ENCODE peak calls at places on chromosome 13, in ten cellular contexts. G, J, R, M, S, A, B, D, L and H are unnamed samples.

GRCh38 chr13:113109151-113110047 is 3.8 kb downstream of the F7 start:
- DNase-seq in A (no peak), L (peak), R (no peak), M (no peak), J (no peak), D (no peak), B (peak), G (no peak), S (no peak), H (no peak)

GRCh38 chr13:67769063-67769986 is 539.2 kb upstream of the PCDH9 start:
- DNase-seq in D (no peak), M (no peak), G (no peak), R (no peak), B (no peak), A (no peak), L (no peak), S (no peak), J (no peak), H (peak)

GRCh38 chr13:94345374-94346195 is 133.9 kb downstream of the DCT start:
- DNase-seq in S (no peak), B (no peak), M (no peak), A (no peak), D (no peak), L (no peak), J (no peak), R (no peak), G (no peak), H (peak)

GRCh38 chr13:48333976-48334375 is 30.4 kb downstream of the RB1 start:
- DNase-seq in A (no peak), B (no peak), G (no peak), D (no peak), J (no peak), R (no peak), S (no peak), M (no peak), L (no peak), H (no peak)

GRCh38 chr13:40403509-40404241 is 262.8 kb downstream of the FOXO1 start:
- DNase-seq in G (no peak), J (no peak), R (no peak), D (no peak), A (no peak), S (no peak), B (no peak), L (no peak), M (no peak), H (no peak)

GRCh38 chr13:112760440-112760839 is 70.6 kb downstream of the ATP11A start:
- DNase-seq in M (no peak), D (no peak), S (no peak), J (no peak), B (no peak), L (no peak), R (no peak), G (no peak), A (no peak), H (no peak)

GRCh38 chr13:84400711-84401110 is 518.4 kb upstream of the SLITRK1 start:
- DNase-seq in M (no peak), A (peak), S (peak), D (no peak), J (no peak), R (no peak), B (no peak), L (no peak), G (no peak), H (no peak)

GRCh38 chr13:59356607-59357006 is 807.1 kb downstream of the DIAPH3 start:
- DNase-seq in J (peak), M (no peak), G (no peak), B (peak), D (no peak), A (no peak), L (peak), R (no peak), S (peak), H (peak)

GRCh38 chr13:109381546-109382180 is 404.7 kb downstream of the IRS2 start:
- DNase-seq in J (no peak), M (no peak), S (peak), D (no peak), G (no peak), L (no peak), R (no peak), B (no peak), A (no peak), H (peak)

GRCh38 chr13:27644302-27644701 is 22.6 kb downstream of the POLR1D start:
- DNase-seq in L (no peak), A (no peak), S (peak), B (no peak), G (no peak), R (no peak), D (no peak), J (no peak), M (no peak), H (no peak)

GRCh38 chr13:32983058-32983457 is 33.2 kb upstream of the KL start:
- DNase-seq in S (no peak), B (no peak), M (no peak), G (no peak), J (no peak), D (no peak), L (no peak), A (no peak), R (no peak), H (no peak)

GRCh38 chr13:107239213-107239612 is 671.3 kb upstream of the ARGLU1 start:
- DNase-seq in L (no peak), B (no peak), S (no peak), J (no peak), M (no peak), D (no peak), A (no peak), G (no peak), R (no peak), H (no peak)

GRCh38 chr13:110942248-110942981 is 27.5 kb upstream of the ANKRD10 start:
- DNase-seq in G (no peak), D (peak), B (no peak), J (no peak), M (no peak), A (no peak), L (no peak), R (no peak), S (no peak), H (peak)

GRCh38 chr13:27541386-27541785 is 78.9 kb downstream of the LNX2 start:
- DNase-seq in A (no peak), J (no peak), L (no peak), G (no peak), B (no peak), M (no peak), R (no peak), S (no peak), D (no peak), H (no peak)

GRCh38 chr13:45119469-45119989 is 781 bp upstream of the GTF2F2 start:
- DNase-seq in J (no peak), B (no peak), L (no peak), M (no peak), S (peak), G (peak), D (peak), A (no peak), R (no peak), H (peak)

GRCh38 chr13:28548872-28549271 is 53.9 kb upstream of the FLT1 start:
- DNase-seq in J (no peak), R (no peak), B (no peak), G (no peak), D (no peak), M (no peak), S (no peak), L (no peak), A (no peak), H (peak)

GRCh38 chr13:110643324-110643723 is 28.0 kb downstream of the NAXD start:
- DNase-seq in L (no peak), R (no peak), D (no peak), G (no peak), J (no peak), M (no peak), B (no peak), A (no peak), S (no peak), H (no peak)

GRCh38 chr13:101149735-101150380 is 266.4 kb downstream of the NALCN start:
- DNase-seq in J (no peak), R (no peak), A (peak), G (no peak), D (no peak), M (no peak), L (no peak), B (no peak), S (peak), H (peak)

GRCh38 chr13:44989941-44990340 is 603 bp downstream of the GPALPP1 start:
- DNase-seq in A (no peak), J (no peak), B (no peak), G (no peak), D (no peak), M (no peak), R (no peak), L (no peak), S (no peak), H (no peak)

GRCh38 chr13:20968745-20969144 is 66.2 kb upstream of the XPO4 start:
- DNase-seq in B (no peak), A (no peak), R (no peak), S (no peak), L (no peak), D (no peak), M (no peak), J (no peak), G (no peak), H (no peak)

GRCh38 chr13:21326155-21327030 is 132.7 kb downstream of the ZDHHC20 start:
- DNase-seq in G (no peak), J (peak), R (peak), D (peak), S (peak), A (peak), L (peak), M (no peak), B (no peak), H (no peak)

GRCh38 chr13:51614350-51614786 is 30.1 kb downstream of the WDFY2 start:
- DNase-seq in D (peak), B (no peak), J (no peak), M (no peak), S (no peak), R (no peak), G (peak), A (no peak), L (peak), H (no peak)

GRCh38 chr13:93320942-93321341 is 94.3 kb downstream of the GPC6 start:
- DNase-seq in L (no peak), J (no peak), D (no peak), S (no peak), A (no peak), G (no peak), R (no peak), B (no peak), M (no peak), H (no peak)

GRCh38 chr13:72774019-72774418 is 7.7 kb downstream of the DIS3 start:
- DNase-seq in G (no peak), S (no peak), M (no peak), D (no peak), R (no peak), L (no peak), B (no peak), A (no peak), J (no peak), H (no peak)

GRCh38 chr13:21466527-21466926 is 7.4 kb upstream of the ZDHHC20 start:
- DNase-seq in J (no peak), B (no peak), S (no peak), G (no peak), L (no peak), D (no peak), M (no peak), R (no peak), A (no peak), H (no peak)

GRCh38 chr13:42239644-42240043 is 32.3 kb upstream of the AKAP11 start:
- DNase-seq in L (no peak), A (no peak), J (no peak), B (no peak), D (no peak), M (no peak), R (no peak), S (no peak), G (no peak), H (no peak)

GRCh38 chr13:110799246-110800236 is 86.0 kb downstream of the ING1 start:
- DNase-seq in S (peak), J (no peak), L (no peak), R (no peak), D (no peak), B (peak), A (no peak), M (no peak), G (no peak), H (peak)

GRCh38 chr13:70407486-70407885 is 299.2 kb upstream of the KLHL1 start:
- DNase-seq in B (no peak), M (no peak), R (no peak), L (no peak), S (no peak), J (no peak), G (no peak), A (no peak), D (no peak), H (no peak)

GRCh38 chr13:99977334-99977911 is 4.2 kb upstream of the ZIC2 start:
- DNase-seq in L (no peak), A (no peak), D (peak), B (no peak), M (no peak), J (no peak), S (no peak), R (no peak), G (no peak), H (no peak)

GRCh38 chr13:62388515-62388914 is 972.9 kb upstream of the PCDH20 start:
- DNase-seq in J (no peak), G (no peak), R (no peak), S (no peak), M (no peak), B (no peak), D (no peak), A (no peak), L (no peak), H (no peak)

GRCh38 chr13:62038214-62038613 is 622.6 kb upstream of the PCDH20 start:
- DNase-seq in L (no peak), D (no peak), A (no peak), G (no peak), M (no peak), S (no peak), J (no peak), B (no peak), R (no peak), H (no peak)

GRCh38 chr13:111115841-111116500 is 861 bp downstream of the ARHGEF7 start:
- DNase-seq in A (no peak), M (no peak), D (no peak), R (no peak), S (peak), B (peak), L (no peak), G (no peak), J (no peak), H (no peak)

GRCh38 chr13:40220299-40220935 is 446.0 kb downstream of the FOXO1 start:
- DNase-seq in J (no peak), R (no peak), G (no peak), A (no peak), D (peak), M (no peak), B (no peak), S (peak), L (no peak), H (no peak)

GRCh38 chr13:44231786-44232516 is 141.7 kb upstream of the SERP2 start:
- DNase-seq in S (peak), G (no peak), B (no peak), J (no peak), A (peak), M (no peak), R (no peak), L (peak), D (no peak), H (peak)

GRCh38 chr13:75685239-75685697 is 49.1 kb downstream of the LMO7 start:
- DNase-seq in G (no peak), M (no peak), L (no peak), B (no peak), D (no peak), A (peak), S (peak), J (no peak), R (no peak), H (peak)